ENCODE peak calls at places on chromosomes 13 and 19, in six cellular contexts. Y, X, A, U, Q and K are unnamed samples.

GRCh38 chr19:42479736-42480135 is 37.0 kb upstream of the CXCL17 start:
- DNase-seq in Q (no peak), A (no peak), Y (no peak), U (no peak), X (no peak), K (no peak)

GRCh38 chr13:113350065-113350937 is 13.6 kb downstream of the GRTP1 start:
- DNase-seq in X (no peak), A (no peak), Y (no peak), U (no peak), Q (no peak), K (no peak)

GRCh38 chr13:109180905-109181425 is 551.6 kb downstream of the MYO16 start:
- DNase-seq in A (no peak), Y (no peak), Q (peak; percentile 47), X (no peak), U (no peak), K (no peak)

GRCh38 chr13:111202745-111203144 is 87.6 kb downstream of the ARHGEF7 start:
- DNase-seq in X (no peak), Q (peak; percentile 97), U (no peak), Y (no peak), A (no peak), K (no peak)

GRCh38 chr19:46579286-46579944 is 21.7 kb upstream of the CALM3 start:
- DNase-seq in Q (no peak), X (no peak), Y (no peak), U (no peak), A (peak; percentile 56), K (peak; percentile 72)

GRCh38 chr13:35293579-35293978 is 182.9 kb downstream of the MAB21L1 start:
- DNase-seq in Q (no peak), U (no peak), Y (no peak), A (no peak), X (no peak), K (no peak)

GRCh38 chr19:58328999-58329398 is 2.2 kb downstream of the ZSCAN22 start:
- DNase-seq in Q (no peak), A (peak; percentile 52), Y (peak; percentile 30), X (no peak), U (no peak), K (no peak)

GRCh38 chr19:10568444-10568825 is 344 bp downstream of the CDKN2D start:
- DNase-seq in Q (no peak), Y (peak; percentile 57), A (no peak), X (no peak), U (no peak), K (no peak)

GRCh38 chr19:13505761-13506549 is at the start of gene CACNA1A:
- DNase-seq in Y (no peak), A (peak; percentile 11), Q (peak; percentile 6), U (no peak), X (no peak), K (no peak)

GRCh38 chr13:99062593-99062992 is 84.7 kb upstream of the DOCK9 start:
- DNase-seq in X (peak; percentile 38), U (no peak), A (no peak), Y (no peak), Q (peak; percentile 49), K (no peak)

GRCh38 chr13:112730157-112730671 is 40.4 kb downstream of the ATP11A start:
- DNase-seq in U (no peak), Y (no peak), Q (no peak), X (no peak), A (no peak), K (no peak)

GRCh38 chr19:10812902-10813404 is 23.1 kb downstream of the TMED1 start:
- DNase-seq in A (no peak), U (no peak), Q (peak; percentile 92), Y (no peak), X (no peak), K (no peak)

GRCh38 chr13:97282705-97283104 is 60.6 kb downstream of the MBNL2 start:
- DNase-seq in X (no peak), Y (no peak), U (no peak), A (no peak), Q (no peak), K (no peak)

GRCh38 chr19:38564981-38565685 is 52.6 kb downstream of the MAP4K1 start:
- DNase-seq in X (no peak), A (peak; percentile 30), U (no peak), Y (peak; percentile 57), Q (no peak), K (no peak)

GRCh38 chr13:46184277-46184699 is 2.3 kb upstream of the LCP1 start:
- DNase-seq in A (peak; percentile 35), X (peak; percentile 23), U (no peak), Q (no peak), Y (peak; percentile 17), K (no peak)

GRCh38 chr13:31005066-31005465 is 72.6 kb downstream of the TEX26 start:
- DNase-seq in A (no peak), Y (no peak), X (no peak), U (no peak), Q (no peak), K (no peak)

GRCh38 chr13:109362606-109363005 is 423.8 kb downstream of the IRS2 start:
- DNase-seq in X (no peak), Y (no peak), A (peak; percentile 46), Q (no peak), U (no peak), K (no peak)

GRCh38 chr19:43439183-43440063 is 24.7 kb downstream of the TEX101 start:
- DNase-seq in Q (peak; percentile 80), X (no peak), Y (peak; percentile 37), U (no peak), A (no peak), K (no peak)

GRCh38 chr13:113489171-113489548 is 1.4 kb downstream of the DCUN1D2 start:
- DNase-seq in X (no peak), Y (peak; percentile 1), Q (no peak), A (no peak), U (peak; percentile 31), K (peak; percentile 71)

GRCh38 chr13:39379667-39380655 is 223.0 kb downstream of the LHFPL6 start:
- DNase-seq in A (no peak), Y (no peak), Q (no peak), U (no peak), X (no peak), K (no peak)

GRCh38 chr13:30766957-30767603 is 31.7 kb downstream of the ALOX5AP start:
- DNase-seq in X (no peak), A (no peak), Q (no peak), U (no peak), Y (no peak), K (no peak)

GRCh38 chr13:64078025-64078424 is 2662.4 kb upstream of the PCDH20 start:
- DNase-seq in Q (no peak), A (no peak), X (no peak), U (no peak), Y (no peak), K (no peak)

GRCh38 chr19:4575267-4575793 is 15.8 kb upstream of the SEMA6B start:
- DNase-seq in A (peak; percentile 66), Y (peak; percentile 61), X (peak; percentile 70), U (no peak), Q (peak; percentile 98), K (peak; percentile 91)

GRCh38 chr19:58387338-58388174 is 487 bp downstream of the RPS5 start:
- DNase-seq in A (no peak), Q (no peak), U (no peak), X (no peak), Y (no peak), K (no peak)

GRCh38 chr19:10751109-10751972 is 33.5 kb downstream of the DNM2 start:
- DNase-seq in X (no peak), Q (no peak), A (no peak), U (no peak), Y (peak; percentile 41), K (no peak)

GRCh38 chr19:56270676-56271075 is 1.9 kb upstream of the EDDM13 start:
- DNase-seq in Y (no peak), A (no peak), X (no peak), Q (no peak), U (no peak), K (no peak)
- TF ChIP-seq CTCF in Y (no peak), A (no peak), X (no peak), Q (no peak), U (no peak), K (no peak)

GRCh38 chr13:21805733-21806132 is 134.9 kb downstream of the FGF9 start:
- DNase-seq in U (peak; percentile 12), X (no peak), Q (no peak), Y (no peak), A (no peak), K (no peak)
- TF ChIP-seq CTCF in U (no peak), X (no peak), Q (no peak), Y (no peak), A (no peak), K (no peak)

DNA sequence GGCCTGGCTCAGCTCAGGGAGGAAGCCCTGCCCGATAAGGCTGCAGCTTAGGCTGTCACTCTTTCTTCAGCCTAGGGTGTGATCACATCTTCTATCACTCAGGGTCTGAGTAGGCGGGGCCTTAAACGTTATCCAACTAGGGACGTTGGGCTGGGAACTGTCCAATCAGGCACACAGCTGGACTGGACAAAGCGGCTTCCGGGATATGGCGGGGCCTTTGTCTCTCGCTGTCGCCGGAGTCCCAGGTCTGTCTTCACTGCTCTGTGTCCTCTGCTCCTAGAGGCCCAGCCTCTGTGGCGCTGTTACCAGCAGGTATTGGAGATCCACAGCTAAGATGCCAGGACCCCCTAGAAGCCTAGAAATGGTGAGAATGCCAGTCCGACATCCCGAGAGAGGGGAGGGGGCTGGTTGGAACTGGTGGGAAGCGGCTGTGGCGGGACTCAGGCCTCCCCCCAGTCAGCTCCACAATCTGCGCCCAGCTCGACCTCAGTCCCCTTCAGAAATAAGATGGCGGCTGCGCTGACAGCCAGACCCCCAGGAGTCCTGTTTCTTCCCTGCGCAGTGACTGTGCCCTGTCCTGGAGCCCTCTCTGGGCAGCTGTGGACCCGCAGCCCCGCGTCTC is at the start of gene ZNF254:
- DNase-seq in U (peak; percentile 97), A (peak; percentile 96), X (peak; percentile 85), Y (peak; percentile 90), Q (peak; percentile 93), K (peak; percentile 95)
- TF ChIP-seq CTCF in U (no peak), A (no peak), X (no peak), Y (no peak), Q (peak; percentile 26), K (no peak)

GRCh38 chr19:1153891-1154730 is 20.0 kb downstream of the SBNO2 start:
- DNase-seq in U (no peak), Q (no peak), X (no peak), A (no peak), Y (no peak), K (no peak)

GRCh38 chr19:1156830-1157615 is 17.0 kb downstream of the SBNO2 start:
- DNase-seq in Q (no peak), X (no peak), Y (no peak), A (no peak), U (no peak), K (no peak)

GRCh38 chr19:1156305-1156801 is 17.7 kb downstream of the SBNO2 start:
- DNase-seq in A (no peak), Y (no peak), X (no peak), U (no peak), Q (peak; percentile 39), K (no peak)

GRCh38 chr19:1155352-1156304 is 18.4 kb downstream of the SBNO2 start:
- DNase-seq in X (no peak), Y (no peak), A (no peak), Q (peak; percentile 47), U (no peak), K (no peak)

DNA sequence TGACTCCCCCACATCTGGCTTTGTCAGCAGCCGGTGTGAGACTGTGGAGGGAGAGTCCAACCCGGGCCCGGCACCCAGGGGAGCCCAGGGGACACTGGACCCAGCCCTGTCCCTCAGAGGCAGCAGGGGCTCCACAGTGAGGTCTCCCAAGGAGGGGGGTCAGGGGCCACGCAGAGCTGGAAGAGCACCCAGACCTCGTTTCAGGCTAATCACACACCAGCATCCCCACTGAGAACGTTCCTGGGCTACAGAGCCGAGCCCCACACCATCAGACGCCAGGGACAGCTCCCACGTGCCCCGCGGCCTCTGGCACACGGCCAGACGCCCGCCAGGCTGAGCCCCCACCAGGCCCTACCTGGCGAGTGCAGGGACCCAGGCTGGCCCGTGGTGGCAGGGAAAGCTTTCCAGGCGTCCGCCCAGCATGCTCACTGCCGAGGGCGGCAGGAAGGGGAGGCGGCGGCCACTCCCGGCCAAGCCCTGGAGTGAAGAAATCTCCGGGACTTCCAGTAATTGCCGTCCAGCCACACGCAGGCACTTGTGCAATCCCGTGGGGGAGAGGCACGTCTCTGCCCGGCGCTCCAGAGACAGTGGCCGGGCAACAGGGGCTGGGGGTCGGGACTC is 19.2 kb downstream of the SBNO2 start:
- DNase-seq in U (no peak), Y (peak; percentile 66), X (peak; percentile 85), A (peak; percentile 78), Q (peak; percentile 92), K (no peak)
- TF ChIP-seq CTCF in U (no peak), Y (no peak), X (no peak), A (no peak), Q (no peak), K (no peak)